ENCODE peak calls at places on chromosomes 5 and 9, in eight cellular contexts. E, S, R, Y, V, G, L and B are unnamed samples.

GRCh38 chr5:146671561-146671960 is 155.6 kb upstream of the GPR151 start:
- DNase-seq in S (no peak), Y (no peak), G (no peak), V (no peak), L (no peak), E (no peak), R (no peak), B (no peak)

GRCh38 chr5:149632311-149633251 is 51.3 kb downstream of the ARHGEF37 start:
- DNase-seq in E (peak), L (no peak), G (no peak), Y (no peak), V (no peak), R (no peak), S (no peak), B (no peak)

GRCh38 chr5:171450423-171451246 is 31.2 kb downstream of the FGF18 start:
- DNase-seq in Y (no peak), G (peak), S (peak), V (peak), L (no peak), E (peak), R (peak), B (no peak)

GRCh38 chr9:130770679-130771442 is 64.2 kb upstream of the ABL1 start:
- DNase-seq in E (peak), S (no peak), Y (peak), L (no peak), R (peak), G (no peak), V (peak), B (no peak)

GRCh38 chr5:7827602-7828001 is 23.3 kb downstream of the CFAP90 start:
- DNase-seq in E (no peak), V (no peak), R (no peak), S (no peak), G (no peak), L (no peak), Y (no peak), B (no peak)

GRCh38 chr5:108129129-108129528 is 252.8 kb downstream of the FBXL17 start:
- DNase-seq in V (no peak), G (no peak), Y (no peak), S (no peak), E (no peak), L (no peak), R (no peak), B (no peak)

GRCh38 chr9:137757613-137758029 is 120.0 kb upstream of the CACNA1B start:
- DNase-seq in R (peak), E (peak), L (no peak), S (no peak), V (no peak), Y (peak), G (no peak), B (no peak)

GRCh38 chr5:135386886-135387628 is 12.0 kb downstream of the MACROH2A1 start:
- DNase-seq in G (no peak), S (no peak), E (peak), Y (no peak), R (peak), L (no peak), V (no peak), B (no peak)

GRCh38 chr5:178794433-178794832 is 64.0 kb upstream of the ZNF354A start:
- DNase-seq in R (no peak), V (no peak), G (no peak), E (no peak), S (no peak), Y (no peak), L (no peak), B (no peak)

GRCh38 chr9:82601272-82601835 is 461.6 kb downstream of the RASEF start:
- DNase-seq in L (no peak), G (no peak), E (no peak), S (no peak), R (no peak), V (no peak), Y (no peak), B (no peak)

GRCh38 chr5:56479701-56480304 is 246.7 kb upstream of the ANKRD55 start:
- DNase-seq in R (no peak), S (no peak), V (no peak), L (no peak), G (no peak), Y (peak), E (no peak), B (peak)

GRCh38 chr5:3333836-3334235 is 261.8 kb upstream of the IRX1 start:
- DNase-seq in G (no peak), L (no peak), E (no peak), Y (no peak), V (no peak), R (no peak), S (no peak), B (no peak)

GRCh38 chr5:124789104-124789605 is 42.7 kb upstream of the ZNF608 start:
- DNase-seq in Y (no peak), E (peak), V (no peak), G (no peak), L (no peak), R (no peak), S (no peak), B (no peak)

GRCh38 chr5:76475936-76476335 is 72.9 kb downstream of the IQGAP2 start:
- DNase-seq in L (no peak), R (no peak), G (no peak), E (no peak), Y (no peak), S (no peak), V (no peak), B (no peak)

GRCh38 chr5:96934291-96934694 is 1.6 kb upstream of the LNPEP start:
- DNase-seq in V (no peak), G (peak), R (no peak), L (no peak), Y (no peak), E (no peak), S (no peak), B (no peak)

GRCh38 chr9:113503613-113504230 is 40.2 kb downstream of the RGS3 start:
- DNase-seq in V (no peak), E (no peak), R (no peak), L (no peak), S (no peak), G (no peak), Y (no peak), B (no peak)

GRCh38 chr9:125744616-125745387 is 2.4 kb upstream of the PBX3 start:
- DNase-seq in V (no peak), Y (no peak), L (no peak), R (no peak), S (no peak), E (no peak), G (no peak), B (no peak)

GRCh38 chr5:132821350-132821749 is 8.2 kb downstream of the SOWAHA start:
- DNase-seq in L (no peak), G (no peak), Y (no peak), R (no peak), S (no peak), V (no peak), E (no peak), B (no peak)

GRCh38 chr5:132824426-132824825 is 6.0 kb downstream of the SHROOM1 start:
- DNase-seq in E (no peak), V (no peak), S (no peak), G (no peak), L (no peak), Y (peak), R (no peak), B (no peak)

GRCh38 chr5:132823481-132824050 is 6.9 kb downstream of the SHROOM1 start:
- DNase-seq in S (no peak), G (no peak), E (no peak), V (no peak), R (no peak), L (no peak), Y (peak), B (no peak)

GRCh38 chr5:132821791-132822190 is 8.7 kb downstream of the SHROOM1 start:
- DNase-seq in G (no peak), S (no peak), R (no peak), Y (no peak), L (no peak), V (no peak), E (peak), B (no peak)

DNA sequence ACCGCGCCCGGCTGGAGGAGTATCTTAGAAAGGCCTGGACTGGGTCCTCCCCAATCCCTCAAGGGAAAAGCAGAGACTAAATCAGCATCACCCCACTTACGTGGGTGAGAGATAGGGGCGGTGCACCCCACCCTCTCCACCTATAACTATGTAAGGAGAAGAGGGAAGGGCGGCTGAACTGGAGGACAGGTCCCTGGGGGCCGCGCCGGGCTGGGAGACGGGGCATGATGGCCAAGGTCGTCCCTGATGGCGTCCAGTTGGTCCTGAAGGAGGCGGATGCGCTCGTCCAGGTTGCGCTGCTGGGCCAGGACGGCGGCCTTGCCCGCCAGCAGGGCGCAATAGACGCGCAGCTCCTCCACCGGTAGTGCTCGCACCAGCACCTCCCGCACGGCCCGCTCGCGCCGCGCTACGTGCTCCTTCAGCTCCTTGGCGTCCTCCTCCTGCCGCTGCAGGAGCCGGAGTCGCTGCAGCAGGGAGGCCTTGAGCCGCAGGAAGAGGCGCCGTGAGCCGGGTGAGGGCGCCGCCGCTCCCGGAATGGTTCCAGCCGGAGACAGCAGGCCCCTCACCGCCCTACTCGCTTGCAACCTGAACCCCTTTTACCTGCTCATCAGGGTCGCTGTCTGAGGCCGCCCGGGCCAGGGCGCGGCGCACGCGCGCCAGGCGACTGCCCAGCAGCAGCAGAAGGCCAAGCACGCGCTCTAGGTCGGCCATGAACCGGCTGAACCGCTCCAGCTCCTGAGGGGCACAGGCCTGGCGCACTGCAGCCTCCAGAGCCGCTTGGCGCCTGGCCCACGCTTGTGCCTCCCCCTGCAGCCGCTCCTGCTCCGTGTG is 7.6 kb downstream of the SHROOM1 start:
- DNase-seq in L (no peak), R (no peak), G (no peak), V (no peak), Y (peak), S (peak), E (no peak), B (no peak)
- TF ChIP-seq CTCF in L (no peak), R (no peak), G (no peak), V (no peak), Y (no peak), S (no peak), E (no peak), B (no peak)

GRCh38 chr5:78627175-78627574 is 21.4 kb downstream of the LHFPL2 start:
- DNase-seq in L (no peak), R (no peak), S (no peak), G (no peak), V (peak), E (peak), Y (no peak), B (no peak)
- TF ChIP-seq CTCF in L (peak), R (peak), S (no peak), G (peak), V (peak), E (peak), Y (no peak), B (peak)

GRCh38 chr5:153592081-153592480 is 101.6 kb downstream of the GRIA1 start:
- DNase-seq in E (no peak), V (no peak), Y (no peak), G (no peak), S (no peak), R (no peak), L (no peak), B (no peak)
- TF ChIP-seq CTCF in E (no peak), V (no peak), Y (no peak), G (no peak), S (no peak), R (no peak), L (no peak), B (no peak)

GRCh38 chr5:129481161-129481560 is 21.1 kb downstream of the ADAMTS19 start:
- DNase-seq in L (no peak), Y (no peak), V (no peak), G (no peak), E (no peak), R (no peak), S (no peak), B (no peak)

GRCh38 chr5:129474544-129474943 is 14.4 kb downstream of the ADAMTS19 start:
- DNase-seq in R (no peak), L (no peak), E (no peak), G (no peak), V (no peak), S (no peak), Y (no peak), B (no peak)

GRCh38 chr5:129477544-129477943 is 17.4 kb downstream of the ADAMTS19 start:
- DNase-seq in R (no peak), L (no peak), G (no peak), V (no peak), Y (no peak), S (no peak), E (no peak), B (no peak)
- TF ChIP-seq CTCF in R (no peak), L (no peak), G (no peak), V (no peak), Y (no peak), S (no peak), E (no peak), B (no peak)

GRCh38 chr9:4228606-4229005 is 71.3 kb downstream of the GLIS3 start:
- DNase-seq in R (no peak), G (no peak), V (peak), S (no peak), E (peak), L (no peak), Y (no peak), B (no peak)
- TF ChIP-seq CTCF in R (peak), G (peak), V (peak), S (no peak), E (peak), L (peak), Y (peak), B (peak)

GRCh38 chr5:95646569-95647330 is at the start of gene RFESD:
- DNase-seq in V (peak), S (peak), E (peak), Y (peak), R (peak), G (peak), L (peak), B (peak)
- TF ChIP-seq CTCF in V (no peak), S (no peak), E (no peak), Y (no peak), R (no peak), G (no peak), L (peak), B (peak)

GRCh38 chr9:5578018-5578697 is 50.7 kb upstream of the RIC1 start:
- DNase-seq in S (no peak), G (no peak), V (no peak), L (no peak), R (no peak), Y (no peak), E (no peak), B (no peak)

GRCh38 chr9:5574097-5574496 is 54.8 kb upstream of the RIC1 start:
- DNase-seq in Y (no peak), E (no peak), S (no peak), G (no peak), V (no peak), L (no peak), R (no peak), B (no peak)

GRCh38 chr9:5577225-5577624 is 51.7 kb upstream of the RIC1 start:
- DNase-seq in S (no peak), L (no peak), R (no peak), G (no peak), E (no peak), V (no peak), Y (no peak), B (no peak)

GRCh38 chr9:5571629-5572232 is 57.2 kb upstream of the RIC1 start:
- DNase-seq in E (no peak), V (no peak), S (no peak), G (no peak), L (no peak), Y (no peak), R (no peak), B (no peak)

GRCh38 chr9:5574998-5575397 is 53.9 kb upstream of the RIC1 start:
- DNase-seq in Y (no peak), E (no peak), S (no peak), L (no peak), G (no peak), V (no peak), R (no peak), B (no peak)
- TF ChIP-seq CTCF in Y (peak), E (no peak), S (no peak), L (no peak), G (no peak), V (no peak), R (no peak), B (no peak)

GRCh38 chr5:58156977-58157701 is 302.7 kb downstream of the PLK2 start:
- DNase-seq in S (no peak), Y (no peak), L (no peak), E (no peak), V (no peak), R (no peak), G (no peak), B (no peak)
- TF ChIP-seq CTCF in S (no peak), Y (no peak), L (no peak), E (no peak), V (no peak), R (no peak), G (no peak), B (no peak)

DNA sequence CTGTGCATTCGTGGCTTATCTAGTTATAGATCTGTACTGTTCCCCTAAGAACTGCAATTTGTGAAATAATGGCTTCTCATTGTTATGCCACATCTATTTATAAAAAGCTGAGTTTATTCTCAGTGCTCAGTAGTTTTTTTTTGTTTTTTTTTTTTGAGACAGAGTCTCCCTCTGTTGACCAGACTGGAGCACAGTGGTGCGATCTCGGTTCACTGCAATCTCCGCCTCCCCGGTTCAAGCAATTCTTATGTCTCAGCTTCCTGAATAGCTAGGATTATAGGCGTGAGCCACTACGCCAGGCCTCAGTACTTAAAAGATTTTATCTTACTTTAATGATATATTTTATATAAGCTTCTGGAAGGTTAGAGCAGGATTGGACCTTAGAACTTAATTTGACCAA is 19.0 kb downstream of the SEC61B start:
- DNase-seq in V (no peak), E (no peak), Y (no peak), G (no peak), L (no peak), R (no peak), S (no peak), B (no peak)
- TF ChIP-seq CTCF in V (no peak), E (no peak), Y (no peak), G (peak), L (no peak), R (no peak), S (no peak), B (no peak)